ENCODE peak calls at places on chromosomes 7 and 10, in five cellular contexts. T is CD4-positive, CD25-positive, alpha-beta regulatory T cell; L is OCI-LY7; H is ELF-1; V is heart left ventricle. Q is an unnamed sample.

GRCh38 chr10:22795546-22795945 is 81.2 kb upstream of the PIP4K2A start:
- DNase-seq in T (no peak), L (no peak), H (no peak), V (no peak), Q (no peak)

GRCh38 chr10:10824611-10825148 is 193.0 kb upstream of the CELF2 start:
- DNase-seq in T (no peak), L (no peak), H (no peak), V (peak; percentile 53), Q (peak; percentile 28)

GRCh38 chr10:125020386-125020785 is 78.5 kb downstream of the ZRANB1 start:
- DNase-seq in T (no peak), L (no peak), H (no peak), V (no peak), Q (no peak)

GRCh38 chr7:150799741-150800575 is at the start of gene TMEM176B:
- DNase-seq in T (no peak), L (no peak), H (peak; percentile 19), V (peak; percentile 68), Q (peak; percentile 65)

GRCh38 chr10:125149278-125150047 is 10.9 kb downstream of the CTBP2 start:
- DNase-seq in T (no peak), L (no peak), H (peak; percentile 41), V (peak; percentile 75), Q (peak; percentile 80)

GRCh38 chr10:132099701-132100481 is 34.1 kb downstream of the JAKMIP3 start:
- DNase-seq in T (no peak), L (no peak), H (no peak), V (no peak), Q (no peak)

GRCh38 chr10:60816624-60817023 is 38.3 kb downstream of the CDK1 start:
- DNase-seq in T (peak; percentile 10), L (peak; percentile 76), H (no peak), V (no peak), Q (peak; percentile 66)

GRCh38 chr10:17023386-17024298 is 106.0 kb downstream of the CUBN start:
- DNase-seq in T (peak; percentile 63), L (peak; percentile 5), H (peak; percentile 29), V (peak; percentile 47), Q (peak; percentile 64)

GRCh38 chr10:84159076-84159475 is 14.5 kb upstream of the GPR15LG start:
- DNase-seq in T (no peak), L (no peak), H (no peak), V (no peak), Q (no peak)

GRCh38 chr10:8151086-8151485 is 96.6 kb downstream of the GATA3 start:
- DNase-seq in T (no peak), L (no peak), H (no peak), V (no peak), Q (no peak)

GRCh38 chr10:2282194-2282593 is 544.9 kb upstream of the ADARB2 start:
- DNase-seq in T (no peak), L (no peak), H (no peak), V (no peak), Q (no peak)

GRCh38 chr10:1155791-1156615 is 99.8 kb downstream of the WDR37 start:
- DNase-seq in T (no peak), L (no peak), H (no peak), V (no peak), Q (no peak)

GRCh38 chr10:7337431-7338171 is 73.2 kb downstream of the SFMBT2 start:
- DNase-seq in T (no peak), L (peak; percentile 9), H (no peak), V (no peak), Q (no peak)

GRCh38 chr10:71225291-71226058 is 13.1 kb downstream of the UNC5B start:
- DNase-seq in T (no peak), L (no peak), H (no peak), V (peak; percentile 30), Q (no peak)

GRCh38 chr7:91835191-91836064 is 45.1 kb downstream of the MTERF1 start:
- DNase-seq in T (no peak), L (no peak), H (no peak), V (no peak), Q (no peak)

GRCh38 chr7:144391014-144391413 is 12.5 kb downstream of the NOBOX start:
- DNase-seq in T (no peak), L (no peak), H (no peak), V (no peak), Q (no peak)

GRCh38 chr10:83562381-83562780 is 576.9 kb upstream of the GHITM start:
- DNase-seq in T (no peak), L (no peak), H (peak; percentile 15), V (no peak), Q (no peak)

GRCh38 chr10:25390733-25391132 is 215.9 kb downstream of the GPR158 start:
- DNase-seq in T (no peak), L (no peak), H (no peak), V (no peak), Q (no peak)

GRCh38 chr10:3071405-3072198 is 4.3 kb downstream of the PFKP start:
- DNase-seq in T (no peak), L (no peak), H (no peak), V (no peak), Q (peak; percentile 67)

GRCh38 chr10:89475567-89475966 is 59.8 kb downstream of the SLC16A12 start:
- DNase-seq in T (no peak), L (no peak), H (no peak), V (no peak), Q (no peak)

GRCh38 chr10:28711079-28711478 is 33.8 kb downstream of the BAMBI start:
- DNase-seq in T (no peak), L (no peak), H (no peak), V (no peak), Q (no peak)

GRCh38 chr10:31064334-31064733 is 32.7 kb upstream of the ZNF438 start:
- DNase-seq in T (no peak), L (no peak), H (no peak), V (no peak), Q (peak; percentile 23)

GRCh38 chr10:69318087-69318996 is 40.0 kb downstream of the HK1 start:
- DNase-seq in T (peak; percentile 88), L (peak; percentile 90), H (peak; percentile 92), V (peak; percentile 96), Q (peak; percentile 90)

GRCh38 chr7:23927709-23928108 is 217.7 kb downstream of the STK31 start:
- DNase-seq in T (no peak), L (no peak), H (no peak), V (no peak), Q (no peak)

GRCh38 chr10:121309164-121309563 is 289.1 kb downstream of the FGFR2 start:
- DNase-seq in T (no peak), L (no peak), H (no peak), V (no peak), Q (no peak)

GRCh38 chr10:87750001-87750651 is 67.9 kb downstream of the ATAD1 start:
- DNase-seq in T (no peak), L (no peak), H (no peak), V (no peak), Q (no peak)

Q was measured in mucosa of gallbladder.